ENCODE peak calls at places on chromosomes 7 and 10, in four cellular contexts. D is adrenal gland, A is GM12865, E is neural progenitor cell. R is an unnamed sample.

GRCh38 chr10:101845903-101846302 is 2.3 kb upstream of the KCNIP2 start:
- DNase-seq in E (no peak), A (no peak), D (no peak), R (no peak)

GRCh38 chr10:123446449-123447156 is 219.6 kb upstream of the GPR26 start:
- DNase-seq in E (no peak), D (no peak), A (no peak), R (no peak)

GRCh38 chr10:47322300-47323061 is at the start of gene GDF2:
- DNase-seq in E (no peak), A (no peak), D (no peak), R (no peak)

GRCh38 chr7:375491-375821 is 85.5 kb downstream of the FOXL3 start:
- DNase-seq in A (no peak), D (peak), E (no peak), R (no peak)

GRCh38 chr10:98487692-98488091 is 41.0 kb upstream of the HPS1 start:
- DNase-seq in A (peak), D (no peak), E (no peak), R (no peak)

GRCh38 chr7:30841801-30842541 is 69.7 kb upstream of the AQP1 start:
- DNase-seq in A (no peak), E (no peak), D (no peak), R (no peak)

GRCh38 chr7:74371381-74372059 is 82.2 kb upstream of the GTF2IRD1 start:
- DNase-seq in D (no peak), A (peak), E (peak), R (peak)

GRCh38 chr7:94481246-94481645 is 28.4 kb upstream of the CASD1 start:
- DNase-seq in A (no peak), E (no peak), D (no peak), R (no peak)

GRCh38 chr10:114520453-114520852 is 116.2 kb upstream of the AFAP1L2 start:
- DNase-seq in E (no peak), A (no peak), D (peak), R (peak)

GRCh38 chr10:61869772-61870520 is 31.6 kb upstream of the ARID5B start:
- DNase-seq in A (no peak), E (no peak), D (no peak), R (peak)

GRCh38 chr10:69906425-69906824 is 104.7 kb downstream of the COL13A1 start:
- DNase-seq in E (no peak), A (peak), D (no peak), R (no peak)

GRCh38 chr10:84825330-84825729 is 496.9 kb downstream of the CCSER2 start:
- DNase-seq in E (no peak), A (no peak), D (no peak), R (peak)

GRCh38 chr7:37524807-37525206 is 76.1 kb upstream of the ELMO1 start:
- DNase-seq in E (no peak), D (no peak), A (no peak), R (no peak)

GRCh38 chr7:38321515-38321944 is 48.1 kb upstream of the TARP start:
- DNase-seq in A (no peak), E (no peak), D (no peak), R (no peak)

GRCh38 chr10:110364531-110364937 is 59.8 kb upstream of the SMNDC1 start:
- DNase-seq in E (no peak), D (no peak), A (no peak), R (peak)

GRCh38 chr10:77163670-77164348 is 473.8 kb downstream of the KCNMA1 start:
- DNase-seq in E (no peak), D (peak), A (no peak), R (no peak)

GRCh38 chr7:107579881-107580715 is at the start of gene BCAP29:
- DNase-seq in E (peak), A (peak), D (peak), R (peak)
- TF ChIP-seq CTCF in E (peak), A (no peak), D (peak), R (no peak)

GRCh38 chr10:31352436-31353226 is 33.6 kb downstream of the ZEB1 start:
- DNase-seq in A (peak), E (no peak), D (no peak), R (no peak)
- TF ChIP-seq CTCF in A (no peak), E (no peak), D (no peak), R (no peak)

GRCh38 chr10:71725998-71726672 is 6.6 kb upstream of the C10orf105 start:
- DNase-seq in A (peak), D (peak), E (peak), R (no peak)
- TF ChIP-seq CTCF in A (peak), D (no peak), E (peak), R (peak)

DNA sequence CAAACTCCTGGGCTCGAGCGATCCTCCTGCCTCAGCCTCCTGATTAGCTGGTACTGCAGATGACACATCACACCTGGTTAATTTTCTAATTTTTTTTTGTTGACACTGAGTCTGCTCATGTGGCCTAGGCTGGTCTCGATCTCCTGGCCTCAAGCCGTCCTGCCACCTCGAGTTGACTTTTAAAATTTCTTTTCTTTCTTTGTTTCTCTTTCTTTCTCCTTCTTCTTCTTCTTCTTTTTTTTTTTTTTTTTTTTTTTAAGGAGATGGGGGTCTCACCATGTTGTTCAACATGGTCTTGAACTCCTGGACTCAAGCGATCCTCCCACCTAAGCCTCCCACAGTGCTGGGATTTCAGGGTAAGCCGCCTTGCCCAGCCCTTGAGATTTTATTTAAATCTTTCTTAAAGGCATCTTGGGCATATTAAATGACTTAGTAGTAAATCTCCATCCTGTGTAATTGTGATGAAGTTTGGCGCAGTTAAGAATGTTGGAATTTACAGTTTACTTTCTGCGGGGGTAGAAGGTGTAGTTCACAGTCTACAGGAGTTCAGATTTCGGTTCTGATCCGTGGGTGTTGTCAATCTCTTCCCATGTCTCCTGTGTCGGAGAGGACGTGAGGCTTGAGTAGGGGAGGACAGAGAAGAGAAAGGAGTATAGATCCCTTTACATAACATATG is 1.1 kb upstream of the ITGA8 start:
- DNase-seq in A (no peak), D (no peak), E (no peak), R (no peak)
- TF ChIP-seq CTCF in A (no peak), D (no peak), E (no peak), R (no peak)

GRCh38 chr10:17249820-17250219 is 21.8 kb downstream of the VIM start:
- DNase-seq in A (peak), D (no peak), E (peak), R (peak)
- TF ChIP-seq CTCF in A (no peak), D (no peak), E (peak), R (peak)

DNA sequence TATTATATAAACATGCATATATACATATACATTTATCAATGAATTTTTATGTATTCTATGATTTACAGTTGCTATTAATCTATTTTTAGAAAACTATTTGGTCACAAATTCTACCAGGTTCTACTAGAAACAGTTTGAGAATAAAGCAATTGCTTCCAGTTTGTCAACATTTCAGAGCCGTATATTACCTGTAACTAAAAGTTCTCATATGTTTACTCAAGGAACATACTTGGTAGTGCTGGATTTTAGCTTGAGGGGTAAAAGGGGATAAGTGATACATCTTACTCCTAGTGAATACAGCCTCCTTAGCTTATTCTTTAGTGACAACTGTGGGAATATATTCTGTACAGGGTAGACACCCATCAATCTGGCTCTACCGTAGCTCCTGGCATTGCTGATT is 1590.5 kb upstream of the LRRTM3 start:
- DNase-seq in D (no peak), A (no peak), E (no peak), R (no peak)
- TF ChIP-seq CTCF in D (no peak), A (no peak), E (no peak), R (no peak)

DNA sequence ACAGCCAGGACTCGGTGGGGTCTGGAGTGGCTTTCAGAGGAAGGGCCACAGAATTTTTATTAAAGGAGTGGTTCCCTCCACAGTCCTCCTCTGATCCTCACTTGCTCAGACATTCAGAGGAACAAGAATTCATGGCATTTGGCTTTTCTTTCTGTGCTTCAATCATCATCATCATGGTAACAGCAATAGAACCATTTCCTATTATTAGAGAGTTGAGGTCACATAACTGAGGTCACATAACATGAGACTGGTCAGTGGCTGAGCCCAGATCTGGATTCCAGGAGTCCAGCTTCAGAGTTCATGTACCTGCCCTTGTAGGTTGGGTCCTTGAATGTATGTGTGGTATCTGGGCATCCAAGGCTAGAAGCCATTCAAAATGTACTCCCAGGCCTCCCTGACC is 177.3 kb upstream of the GRB10 start:
- DNase-seq in E (no peak), A (no peak), D (no peak), R (no peak)
- TF ChIP-seq CTCF in E (no peak), A (no peak), D (no peak), R (no peak)